ENCODE peak calls at places on chromosomes 4 and X, in five cellular contexts. X is OCI-LY7, C is neural progenitor cell, F is hepatocyte, E is GM23248. Z is an unnamed sample.

GRCh38 chr4:95549246-95550138 is 719 bp upstream of the UNC5C start:
- DNase-seq in X (no peak), C (peak), F (peak), E (peak), Z (no peak)

GRCh38 chr4:21827575-21827974 is 121.0 kb downstream of the KCNIP4 start:
- DNase-seq in X (no peak), C (no peak), F (no peak), E (peak), Z (no peak)

GRCh38 chr4:508675-509373 is 9.8 kb downstream of the PIGG start:
- DNase-seq in X (no peak), C (no peak), F (no peak), E (no peak), Z (no peak)

GRCh38 chr4:41319553-41319952 is 62.8 kb downstream of the UCHL1 start:
- DNase-seq in X (no peak), C (no peak), F (peak), E (no peak), Z (no peak)

GRCh38 chr4:112099701-112100289 is 45.5 kb upstream of the FAM241A start:
- DNase-seq in X (peak), C (peak), F (peak), E (peak), Z (peak)

GRCh38 chr4:8745036-8745827 is 126.4 kb downstream of the HMX1 start:
- DNase-seq in X (no peak), C (peak), F (no peak), E (no peak), Z (no peak)

GRCh38 chr4:87150498-87151261 is 69.7 kb downstream of the KLHL8 start:
- DNase-seq in X (peak), C (peak), F (peak), E (peak), Z (peak)

GRCh38 chr4:17232575-17233253 is 279.2 kb downstream of the QDPR start:
- DNase-seq in X (no peak), C (no peak), F (peak), E (peak), Z (no peak)

GRCh38 chr4:24559889-24560288 is 24.5 kb downstream of the DHX15 start:
- DNase-seq in X (no peak), C (no peak), F (no peak), E (peak), Z (no peak)

GRCh38 chrX:117860517-117860916 is 256.1 kb downstream of the KLHL13 start:
- DNase-seq in X (no peak), C (no peak), F (no peak), E (no peak), Z (no peak)

GRCh38 chr4:119730644-119730995 is 102.0 kb upstream of the PDE5A start:
- DNase-seq in X (no peak), C (no peak), F (no peak), E (peak), Z (no peak)

GRCh38 chr4:173529505-173530325 is at the start of gene HAND2:
- DNase-seq in X (no peak), C (peak), F (peak), E (peak), Z (no peak)

GRCh38 chr4:81136161-81136910 is 78.7 kb downstream of the PRKG2 start:
- DNase-seq in X (no peak), C (no peak), F (no peak), E (peak), Z (no peak)

GRCh38 chrX:73768120-73768519 is 205.1 kb downstream of the CHIC1 start:
- DNase-seq in X (no peak), C (peak), F (no peak), E (no peak), Z (no peak)

GRCh38 chr4:148716361-148717063 is 274.3 kb upstream of the NR3C2 start:
- DNase-seq in X (no peak), C (peak), F (no peak), E (no peak), Z (no peak)

GRCh38 chr4:5036239-5036638 is 15.0 kb upstream of the STK32B start:
- DNase-seq in X (peak), C (no peak), F (peak), E (peak), Z (peak)

GRCh38 chr4:73843369-73843768 is 6.9 kb downstream of the CXCL6 start:
- DNase-seq in X (no peak), C (no peak), F (no peak), E (peak), Z (no peak)

GRCh38 chr4:6917445-6918241 is 8.0 kb downstream of the TBC1D14 start:
- DNase-seq in X (peak), C (peak), F (peak), E (no peak), Z (no peak)

GRCh38 chr4:79852305-79852730 is 220.7 kb downstream of the ANTXR2 start:
- DNase-seq in X (no peak), C (no peak), F (peak), E (peak), Z (no peak)

GRCh38 chr4:98092833-98093439 is 50.3 kb downstream of the STPG2 start:
- DNase-seq in X (peak), C (peak), F (peak), E (peak), Z (peak)

GRCh38 chr4:80069837-80070788 is 2.9 kb downstream of the ANTXR2 start:
- DNase-seq in X (no peak), C (no peak), F (no peak), E (peak), Z (no peak)

GRCh38 chr4:45638641-45639040 is 485.2 kb downstream of the GABRG1 start:
- DNase-seq in X (no peak), C (peak), F (no peak), E (no peak), Z (no peak)

GRCh38 chr4:16205298-16206164 is 20.7 kb downstream of the TAPT1 start:
- DNase-seq in X (peak), C (peak), F (peak), E (peak), Z (peak)

GRCh38 chrX:1659664-1660461 is 45.0 kb downstream of the ASMT start:
- DNase-seq in X (no peak), C (no peak), F (no peak), E (no peak), Z (no peak)

GRCh38 chr4:72390409-72390808 is 178.6 kb downstream of the ADAMTS3 start:
- DNase-seq in X (no peak), C (no peak), F (no peak), E (peak), Z (no peak)

GRCh38 chr4:11438647-11439046 is 10.0 kb upstream of the HS3ST1 start:
- DNase-seq in X (no peak), C (no peak), F (no peak), E (no peak), Z (no peak)

GRCh38 chrX:30150196-30150895 is 65.0 kb upstream of the MAGEB2 start:
- DNase-seq in X (no peak), C (no peak), F (no peak), E (peak), Z (no peak)

GRCh38 chr4:4289575-4289929 is 402 bp downstream of the LYAR start:
- DNase-seq in X (no peak), C (no peak), F (no peak), E (peak), Z (peak)

GRCh38 chr4:157045507-157046127 is 30.3 kb upstream of the GLRB start:
- DNase-seq in X (peak), C (peak), F (peak), E (peak), Z (peak)

GRCh38 chr4:6332042-6332668 is 62.5 kb downstream of the WFS1 start:
- DNase-seq in X (peak), C (peak), F (no peak), E (peak), Z (peak)

GRCh38 chr4:145909331-145909730 is 29.3 kb downstream of the ZNF827 start:
- DNase-seq in X (peak), C (peak), F (no peak), E (peak), Z (no peak)

GRCh38 chr4:1520145-1520661 is 114.0 kb upstream of the NKX1-1 start:
- DNase-seq in X (no peak), C (no peak), F (no peak), E (no peak), Z (no peak)

GRCh38 chrX:134026732-134027311 is 41.4 kb upstream of the GPC3 start:
- DNase-seq in X (no peak), C (peak), F (peak), E (peak), Z (peak)

GRCh38 chrX:2967998-2968909 is 38.1 kb upstream of the ARSH start:
- DNase-seq in X (no peak), C (peak), F (no peak), E (peak), Z (no peak)

GRCh38 chrX:44828008-44828605 is 15.7 kb upstream of the DUSP21 start:
- DNase-seq in X (no peak), C (no peak), F (no peak), E (peak), Z (no peak)

GRCh38 chr4:154329268-154329858 is 162.2 kb downstream of the DCHS2 start:
- DNase-seq in X (peak), C (peak), F (peak), E (peak), Z (peak)
- TF ChIP-seq EZH2phosphoT487 in X (no peak), C (no peak), F (no peak), E (no peak), Z (no peak)

GRCh38 chrX:46376246-46376885 is 168.9 kb downstream of the ZNF674 start:
- DNase-seq in X (peak), C (peak), F (peak), E (peak), Z (peak)
- TF ChIP-seq EZH2phosphoT487 in X (no peak), C (no peak), F (no peak), E (no peak), Z (no peak)

GRCh38 chrX:87167841-87168240 is 349.8 kb upstream of the KLHL4 start:
- DNase-seq in X (no peak), C (no peak), F (no peak), E (no peak), Z (no peak)
- TF ChIP-seq EZH2phosphoT487 in X (no peak), C (no peak), F (no peak), E (no peak), Z (no peak)

DNA sequence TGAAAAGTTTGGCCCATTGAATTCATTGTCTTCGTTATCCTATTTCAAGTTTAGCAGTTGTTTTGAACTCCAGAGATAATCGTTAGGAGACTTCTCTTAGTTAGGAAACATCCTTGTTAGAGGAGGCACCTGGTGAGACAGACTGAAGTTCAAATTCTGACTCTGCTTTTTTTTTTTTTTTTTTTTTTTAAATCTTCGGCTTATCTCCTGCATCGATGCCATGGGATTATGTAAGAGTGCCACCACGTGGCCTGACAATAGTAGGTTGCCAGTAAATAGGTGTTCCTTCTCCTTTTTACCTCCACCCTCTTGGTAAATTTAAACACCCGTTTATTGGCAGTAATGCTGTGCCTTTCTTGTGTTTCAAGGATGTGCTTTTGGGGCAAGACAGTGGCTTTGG is 149.3 kb downstream of the SOWAHB start:
- DNase-seq in X (peak), C (peak), F (peak), E (peak), Z (peak)
- TF ChIP-seq EZH2phosphoT487 in X (no peak), C (no peak), F (no peak), E (no peak), Z (no peak)

GRCh38 chrX:42603016-42603415 is 174.9 kb downstream of the PPP1R2C start:
- DNase-seq in X (no peak), C (no peak), F (no peak), E (no peak), Z (no peak)

GRCh38 chrX:42604302-42604701 is 173.7 kb downstream of the PPP1R2C start:
- DNase-seq in X (no peak), C (no peak), F (no peak), E (no peak), Z (no peak)

GRCh38 chrX:42602136-42602535 is 175.8 kb downstream of the PPP1R2C start:
- DNase-seq in X (no peak), C (no peak), F (no peak), E (no peak), Z (no peak)

GRCh38 chrX:42606591-42606990 is 171.4 kb downstream of the PPP1R2C start:
- DNase-seq in X (no peak), C (peak), F (no peak), E (no peak), Z (no peak)

DNA sequence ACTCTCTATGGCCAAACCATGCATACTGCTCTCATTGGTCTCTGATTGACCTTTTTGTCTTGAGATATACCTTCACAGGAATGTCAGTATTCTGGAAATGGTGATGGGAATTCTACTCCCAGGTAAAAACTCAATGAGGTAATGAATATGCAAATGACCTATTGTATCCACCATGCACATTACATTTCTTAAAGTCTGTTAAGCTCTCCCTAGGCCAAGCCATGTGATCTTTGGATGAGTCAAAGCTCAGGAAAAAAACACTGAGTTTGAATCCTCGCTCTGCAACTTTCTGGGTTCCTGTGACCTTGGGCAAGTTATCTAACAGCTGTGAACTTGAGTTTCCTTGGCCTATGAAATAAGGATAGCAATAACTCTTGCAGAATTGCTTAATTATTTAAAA is 175.4 kb downstream of the PPP1R2C start:
- DNase-seq in X (no peak), C (no peak), F (peak), E (no peak), Z (no peak)
- TF ChIP-seq EZH2phosphoT487 in X (no peak), C (no peak), F (no peak), E (no peak), Z (no peak)

DNA sequence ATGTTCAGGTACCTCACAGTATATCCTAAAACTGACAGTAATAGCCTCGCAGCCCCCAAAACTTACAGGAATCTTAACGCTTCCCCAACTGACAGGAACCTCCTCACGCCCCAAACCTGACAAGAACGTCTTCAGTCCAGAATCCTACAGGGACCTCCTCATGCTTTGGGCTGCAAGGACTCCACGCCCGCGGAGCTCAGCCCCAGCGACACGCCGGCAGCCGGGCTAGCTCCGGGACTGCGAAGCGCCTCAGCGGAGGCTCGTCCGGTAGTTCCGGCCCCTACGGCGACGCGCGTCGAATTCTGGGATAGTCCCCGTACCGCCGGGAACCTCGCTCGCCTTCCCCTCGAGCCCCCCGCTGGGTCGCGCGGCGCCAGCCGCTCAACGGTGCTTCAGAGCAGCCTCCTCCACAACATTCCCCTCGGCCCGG is 562 bp downstream of the PHF8 start:
- DNase-seq in X (peak), C (peak), F (peak), E (peak), Z (peak)
- TF ChIP-seq EZH2phosphoT487 in X (no peak), C (no peak), F (no peak), E (no peak), Z (no peak)

DNA sequence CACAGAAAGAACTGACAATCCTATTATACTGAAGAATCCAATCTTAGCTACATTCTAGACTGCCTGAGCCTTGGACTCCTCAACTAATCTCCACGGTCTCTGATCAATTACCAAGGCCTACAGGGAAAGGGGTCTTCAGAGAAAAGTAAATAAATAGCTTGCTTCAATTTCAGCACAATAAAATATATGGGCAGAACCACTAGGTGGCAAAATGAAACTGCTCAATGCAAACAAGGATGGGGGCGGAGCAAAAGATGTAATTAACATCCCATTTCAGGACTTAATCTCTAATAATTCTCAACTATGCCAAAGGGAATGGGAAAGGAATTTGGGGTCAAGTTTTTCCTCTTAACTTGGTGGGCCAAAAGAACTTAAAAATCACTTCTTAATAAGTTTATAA is 78.4 kb upstream of the MAP3K15 start:
- DNase-seq in X (peak), C (no peak), F (peak), E (peak), Z (peak)
- TF ChIP-seq EZH2phosphoT487 in X (no peak), C (no peak), F (no peak), E (no peak), Z (no peak)

DNA sequence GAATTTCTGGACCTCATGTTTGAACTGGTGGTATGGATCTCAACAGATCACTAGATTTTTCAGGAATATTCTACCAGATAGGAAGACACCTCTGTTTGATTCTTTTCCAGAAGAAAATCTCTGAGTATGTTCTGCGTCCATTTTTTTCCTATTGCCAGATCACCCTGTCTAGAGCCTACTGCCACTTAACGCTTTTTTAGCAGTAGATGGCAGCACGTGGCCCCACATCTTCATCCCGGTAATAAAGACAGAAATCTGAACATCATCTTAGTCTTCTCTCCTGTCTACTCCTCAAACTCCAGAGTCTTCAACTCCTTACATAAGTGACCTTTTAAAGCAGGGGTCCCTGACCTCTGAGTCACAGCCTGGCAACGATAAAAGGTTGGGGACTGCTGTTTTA is 184.7 kb downstream of the TMA16 start:
- DNase-seq in X (peak), C (peak), F (peak), E (peak), Z (no peak)
- TF ChIP-seq EZH2phosphoT487 in X (no peak), C (no peak), F (no peak), E (no peak), Z (no peak)

GRCh38 chr4:32462944-32463343 is 1742.8 kb downstream of the PCDH7 start:
- DNase-seq in X (peak), C (peak), F (no peak), E (peak), Z (peak)
- TF ChIP-seq EZH2phosphoT487 in X (no peak), C (no peak), F (no peak), E (no peak), Z (no peak)

Z was measured in MM.1S.